ENCODE peak calls at places on chromosome 2, in ten cellular contexts. D is tibial artery, A is OCI-LY7, H is MM.1S, B is neural progenitor cell, G is cardiac muscle cell, I is H1, Y is prostate gland, S is lower lobe of right lung, V is PC-9. Q is an unnamed sample.

GRCh38 chr2:147845608-147846002 is 776 bp downstream of the ACVR2A start:
- DNase-seq in H (no peak), B (no peak), I (no peak), A (no peak), V (no peak), S (no peak), G (peak; percentile 14), D (no peak), Y (peak; percentile 25), Q (no peak)

GRCh38 chr2:10530607-10531239 is 82.6 kb upstream of the ODC1 start:
- DNase-seq in G (no peak), V (no peak), S (no peak), H (no peak), D (no peak), Y (no peak), B (no peak), I (no peak), A (no peak), Q (no peak)

GRCh38 chr2:101787097-101787496 is 89.6 kb downstream of the MAP4K4 start:
- DNase-seq in I (no peak), H (no peak), B (no peak), D (no peak), G (no peak), A (no peak), S (no peak), V (no peak), Y (no peak), Q (no peak)

GRCh38 chr2:131152065-131152464 is 46.9 kb downstream of the PLEKHB2 start:
- DNase-seq in S (no peak), G (no peak), Y (no peak), B (no peak), V (no peak), H (no peak), A (peak; percentile 51), I (peak; percentile 52), D (no peak), Q (no peak)

GRCh38 chr2:120425014-120425413 is 79.1 kb downstream of the INHBB start:
- DNase-seq in B (no peak), I (peak; percentile 42), G (no peak), V (no peak), A (no peak), Y (no peak), D (no peak), S (no peak), H (no peak), Q (no peak)

GRCh38 chr2:190209579-190209978 is 110.0 kb downstream of the HIBCH start:
- DNase-seq in Y (no peak), V (no peak), A (no peak), G (no peak), B (no peak), S (no peak), H (no peak), D (no peak), I (no peak), Q (no peak)

GRCh38 chr2:105409717-105410116 is 10.9 kb upstream of the FHL2 start:
- DNase-seq in B (no peak), Y (peak; percentile 91), A (no peak), V (no peak), I (peak; percentile 27), H (no peak), D (peak; percentile 79), S (no peak), G (peak; percentile 96), Q (no peak)

GRCh38 chr2:111168528-111168929 is 47.8 kb downstream of the BCL2L11 start:
- DNase-seq in B (no peak), D (no peak), Y (no peak), H (no peak), S (no peak), G (peak; percentile 61), I (no peak), A (peak; percentile 12), V (peak; percentile 64), Q (peak; percentile 82)

DNA sequence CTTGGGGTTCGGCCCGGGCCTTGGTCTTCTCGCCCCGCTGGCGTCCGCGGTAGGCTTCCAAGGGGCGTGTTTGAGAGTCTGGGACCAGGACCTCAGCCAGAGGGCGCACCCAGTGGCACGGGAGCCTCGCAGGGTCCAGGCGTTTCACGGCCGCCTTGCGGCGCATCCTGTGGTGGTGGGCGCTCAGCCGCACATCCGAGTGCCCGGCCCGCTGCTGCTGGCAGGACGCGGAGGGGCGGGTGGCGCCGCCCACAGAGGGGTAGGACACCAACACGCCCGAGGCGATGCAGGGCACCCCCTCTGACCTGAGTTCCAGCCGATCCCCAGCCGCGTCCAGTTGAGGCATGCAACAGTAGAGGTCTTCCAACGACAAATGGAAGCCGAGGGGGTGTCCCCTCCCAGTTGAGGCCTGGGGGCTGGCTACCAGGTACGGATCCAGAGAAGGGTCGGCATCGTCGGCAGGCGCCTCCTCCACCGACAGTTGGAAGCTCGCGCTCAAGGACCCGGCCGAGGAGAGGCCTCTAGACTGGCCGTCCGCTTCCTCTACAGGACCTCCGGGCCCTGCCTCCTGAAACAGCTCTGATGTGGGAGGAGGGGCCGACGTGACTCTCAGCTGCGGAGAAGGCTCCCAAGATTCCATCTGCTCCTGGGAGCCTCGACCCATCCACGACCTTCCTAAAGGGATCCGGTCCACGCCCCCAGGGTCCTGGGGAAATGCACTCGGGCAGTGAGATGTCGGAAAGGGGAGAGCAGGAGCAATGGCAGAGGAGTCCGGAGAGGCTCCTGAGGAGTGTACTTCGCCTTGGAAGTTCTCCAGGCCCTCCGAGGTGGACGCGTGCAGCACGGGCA is 6.3 kb downstream of the C2orf81 start:
- DNase-seq in V (no peak), D (peak; percentile 58), G (peak; percentile 64), A (no peak), H (no peak), I (no peak), B (no peak), Y (peak; percentile 29), S (peak; percentile 66), Q (no peak)
- TF ChIP-seq CTCF in V (no peak), D (no peak), G (peak; percentile 49), A (no peak), H (no peak), I (no peak), B (no peak), Y (peak; percentile 27), S (peak; percentile 45), Q (no peak)

GRCh38 chr2:24454258-24454657 is 36.8 kb upstream of the NCOA1 start:
- DNase-seq in G (peak; percentile 71), H (no peak), B (peak; percentile 44), D (no peak), Y (no peak), V (no peak), A (no peak), I (no peak), S (no peak), Q (no peak)
- H3K4me3 ChIP-seq in G (no peak overlapping the region), H (no peak overlapping the region), B (no peak overlapping the region), D (peak overlapping the region; percentile 43), Y (peak overlapping the region; percentile 9), V (no peak overlapping the region), A (no peak overlapping the region), I (no peak overlapping the region), S (peak overlapping the region; percentile 12), Q (no peak overlapping the region)

GRCh38 chr2:6650311-6650710 is 215.4 kb downstream of the CMPK2 start:
- DNase-seq in H (no peak), B (no peak), A (no peak), S (no peak), D (no peak), Y (no peak), I (no peak), V (no peak), G (no peak), Q (no peak)

GRCh38 chr2:6645672-6646071 is 220.0 kb downstream of the CMPK2 start:
- DNase-seq in D (no peak), Y (no peak), V (no peak), H (no peak), A (no peak), B (no peak), S (no peak), I (no peak), G (no peak), Q (no peak)

GRCh38 chr2:6647028-6647427 is 218.7 kb downstream of the CMPK2 start:
- DNase-seq in I (no peak), G (no peak), S (no peak), H (no peak), Y (peak; percentile 9), A (no peak), D (no peak), B (no peak), V (no peak), Q (no peak)

GRCh38 chr2:6652271-6652670 is 213.4 kb downstream of the CMPK2 start:
- DNase-seq in A (no peak), H (no peak), D (no peak), S (no peak), V (no peak), Y (no peak), B (no peak), I (no peak), G (no peak), Q (no peak)

GRCh38 chr2:6648656-6649247 is 217.0 kb downstream of the CMPK2 start:
- DNase-seq in A (no peak), I (no peak), H (no peak), Y (no peak), D (no peak), B (no peak), V (no peak), S (no peak), G (no peak), Q (no peak)
- TF ChIP-seq CTCF in A (no peak), I (no peak), H (no peak), Y (no peak), D (no peak), B (no peak), V (no peak), S (no peak), G (no peak), Q (no peak)

GRCh38 chr2:234392230-234392629 is 104.7 kb downstream of the ARL4C start:
- DNase-seq in Y (no peak), I (no peak), D (no peak), H (no peak), V (no peak), S (no peak), G (no peak), B (no peak), A (no peak), Q (no peak)

GRCh38 chr2:234393352-234393751 is 103.5 kb downstream of the ARL4C start:
- DNase-seq in G (no peak), S (no peak), A (no peak), I (no peak), Y (no peak), H (no peak), V (no peak), B (no peak), D (no peak), Q (no peak)

GRCh38 chr2:234391625-234392024 is 105.3 kb downstream of the ARL4C start:
- DNase-seq in G (no peak), S (no peak), H (no peak), V (no peak), I (no peak), B (no peak), D (no peak), Y (no peak), A (no peak), Q (no peak)

GRCh38 chr2:234386971-234387370 is 109.9 kb downstream of the ARL4C start:
- DNase-seq in A (no peak), Y (no peak), G (no peak), S (no peak), V (no peak), B (no peak), D (no peak), H (no peak), I (no peak), Q (no peak)

DNA sequence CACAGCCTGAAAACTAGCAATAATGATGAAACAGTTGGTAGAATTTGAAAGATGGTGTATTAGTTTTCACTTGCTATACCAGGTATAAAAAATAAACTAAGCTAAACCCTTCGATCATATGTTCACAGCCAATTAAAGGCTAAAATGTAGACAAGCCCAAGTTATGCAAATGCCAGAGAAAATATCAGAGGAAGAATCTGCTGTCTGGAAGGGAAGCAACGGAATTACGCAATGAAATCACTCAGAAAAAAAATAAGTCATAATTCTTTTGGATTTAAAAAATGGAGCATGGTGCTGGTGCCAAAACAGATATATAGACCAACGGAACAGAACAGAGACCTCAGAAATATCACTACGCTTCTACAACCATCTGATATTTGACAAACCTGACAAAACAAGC is 108.3 kb downstream of the ARL4C start:
- DNase-seq in G (no peak), A (no peak), Y (no peak), S (no peak), B (no peak), V (no peak), I (no peak), H (no peak), D (no peak), Q (no peak)
- H3K4me3 ChIP-seq in G (no peak overlapping the region), A (no peak overlapping the region), Y (no peak overlapping the region), S (no peak overlapping the region), B (no peak overlapping the region), V (no peak overlapping the region), I (no peak overlapping the region), H (no peak overlapping the region), D (no peak overlapping the region), Q (no peak overlapping the region)

Q was measured in GM12865.